ENCODE peak calls at places on chromosomes 7 and 10, in five cellular contexts. One of them, this sample, is unnamed.

GRCh38 chr7:106486331-106486730 is 174.6 kb downstream of the CCDC71L start:
- DNase-seq in lung: no peak
- DNase-seq in neuronal stem cell: no peak
- DNase-seq in tibial artery: no peak
- DNase-seq in fibroblast of lung: peak; percentile 96
- DNase-seq in this sample: no peak

GRCh38 chr10:78470267-78471103 is 436.8 kb downstream of the RPS24 start:
- DNase-seq in lung: no peak
- DNase-seq in neuronal stem cell: no peak
- DNase-seq in tibial artery: no peak
- DNase-seq in fibroblast of lung: peak; percentile 25
- DNase-seq in this sample: no peak

GRCh38 chr10:58511765-58512469 is 755 bp upstream of the BICC1 start:
- DNase-seq in lung: peak; percentile 31
- DNase-seq in neuronal stem cell: no peak
- DNase-seq in tibial artery: peak; percentile 65
- DNase-seq in fibroblast of lung: peak; percentile 6
- DNase-seq in this sample: peak; percentile 8

GRCh38 chr7:42025635-42026375 is 211.2 kb downstream of the GLI3 start:
- DNase-seq in lung: no peak
- DNase-seq in neuronal stem cell: no peak
- DNase-seq in tibial artery: no peak
- DNase-seq in fibroblast of lung: no peak
- DNase-seq in this sample: no peak

GRCh38 chr10:50393784-50394183 is 142.5 kb upstream of the ASAH2 start:
- DNase-seq in lung: no peak
- DNase-seq in neuronal stem cell: no peak
- DNase-seq in tibial artery: no peak
- DNase-seq in fibroblast of lung: peak; percentile 79
- DNase-seq in this sample: no peak

GRCh38 chr10:50610364-50610763 is 13.4 kb downstream of the SGMS1 start:
- DNase-seq in lung: no peak
- DNase-seq in neuronal stem cell: no peak
- DNase-seq in tibial artery: no peak
- DNase-seq in fibroblast of lung: no peak
- DNase-seq in this sample: no peak

GRCh38 chr7:150325110-150325611 is 1.8 kb upstream of the ACTR3C start:
- DNase-seq in lung: peak; percentile 55
- DNase-seq in neuronal stem cell: no peak
- DNase-seq in tibial artery: no peak
- DNase-seq in fibroblast of lung: peak; percentile 77
- DNase-seq in this sample: no peak

GRCh38 chr7:97858221-97858620 is 14.0 kb downstream of the ASNS start:
- DNase-seq in lung: no peak
- DNase-seq in neuronal stem cell: no peak
- DNase-seq in tibial artery: no peak
- DNase-seq in fibroblast of lung: no peak
- DNase-seq in this sample: no peak

GRCh38 chr10:74738985-74739567 is 87.3 kb upstream of the KAT6B start:
- DNase-seq in lung: no peak
- DNase-seq in neuronal stem cell: no peak
- DNase-seq in tibial artery: no peak
- DNase-seq in fibroblast of lung: peak; percentile 3
- DNase-seq in this sample: no peak

GRCh38 chr10:131264110-131264788 is 47.3 kb downstream of the TCERG1L start:
- DNase-seq in lung: no peak
- DNase-seq in neuronal stem cell: no peak
- DNase-seq in tibial artery: peak; percentile 31
- DNase-seq in fibroblast of lung: no peak
- DNase-seq in this sample: no peak

GRCh38 chr7:84665339-84665738 is 470.8 kb upstream of the SEMA3A start:
- DNase-seq in lung: no peak
- DNase-seq in neuronal stem cell: no peak
- DNase-seq in tibial artery: no peak
- DNase-seq in fibroblast of lung: no peak
- DNase-seq in this sample: no peak

GRCh38 chr10:131148270-131148669 is 163.3 kb downstream of the TCERG1L start:
- DNase-seq in lung: no peak
- DNase-seq in neuronal stem cell: no peak
- DNase-seq in tibial artery: no peak
- DNase-seq in fibroblast of lung: no peak
- DNase-seq in this sample: no peak

GRCh38 chr10:20369863-20370736 is 527.0 kb downstream of the NEBL start:
- DNase-seq in lung: no peak
- DNase-seq in neuronal stem cell: no peak
- DNase-seq in tibial artery: no peak
- DNase-seq in fibroblast of lung: no peak
- DNase-seq in this sample: no peak

GRCh38 chr7:29607889-29608288 is 44.3 kb downstream of the PRR15 start:
- DNase-seq in lung: no peak
- DNase-seq in neuronal stem cell: no peak
- DNase-seq in tibial artery: no peak
- DNase-seq in fibroblast of lung: peak; percentile 78
- DNase-seq in this sample: no peak

GRCh38 chr7:155362380-155363145 is 64.9 kb downstream of the INSIG1 start:
- DNase-seq in lung: no peak
- DNase-seq in neuronal stem cell: no peak
- DNase-seq in tibial artery: peak; percentile 21
- DNase-seq in fibroblast of lung: no peak
- DNase-seq in this sample: no peak

GRCh38 chr7:155361947-155362346 is 64.3 kb downstream of the INSIG1 start:
- DNase-seq in lung: no peak
- DNase-seq in neuronal stem cell: no peak
- DNase-seq in tibial artery: no peak
- DNase-seq in fibroblast of lung: no peak
- DNase-seq in this sample: no peak

GRCh38 chr7:155365146-155365874 is 67.6 kb downstream of the INSIG1 start:
- DNase-seq in lung: no peak
- DNase-seq in neuronal stem cell: no peak
- DNase-seq in tibial artery: peak; percentile 28
- DNase-seq in fibroblast of lung: no peak
- DNase-seq in this sample: no peak

GRCh38 chr7:155363146-155363539 is 65.5 kb downstream of the INSIG1 start:
- DNase-seq in lung: no peak
- DNase-seq in neuronal stem cell: no peak
- DNase-seq in tibial artery: peak; percentile 9
- DNase-seq in fibroblast of lung: no peak
- DNase-seq in this sample: no peak

DNA sequence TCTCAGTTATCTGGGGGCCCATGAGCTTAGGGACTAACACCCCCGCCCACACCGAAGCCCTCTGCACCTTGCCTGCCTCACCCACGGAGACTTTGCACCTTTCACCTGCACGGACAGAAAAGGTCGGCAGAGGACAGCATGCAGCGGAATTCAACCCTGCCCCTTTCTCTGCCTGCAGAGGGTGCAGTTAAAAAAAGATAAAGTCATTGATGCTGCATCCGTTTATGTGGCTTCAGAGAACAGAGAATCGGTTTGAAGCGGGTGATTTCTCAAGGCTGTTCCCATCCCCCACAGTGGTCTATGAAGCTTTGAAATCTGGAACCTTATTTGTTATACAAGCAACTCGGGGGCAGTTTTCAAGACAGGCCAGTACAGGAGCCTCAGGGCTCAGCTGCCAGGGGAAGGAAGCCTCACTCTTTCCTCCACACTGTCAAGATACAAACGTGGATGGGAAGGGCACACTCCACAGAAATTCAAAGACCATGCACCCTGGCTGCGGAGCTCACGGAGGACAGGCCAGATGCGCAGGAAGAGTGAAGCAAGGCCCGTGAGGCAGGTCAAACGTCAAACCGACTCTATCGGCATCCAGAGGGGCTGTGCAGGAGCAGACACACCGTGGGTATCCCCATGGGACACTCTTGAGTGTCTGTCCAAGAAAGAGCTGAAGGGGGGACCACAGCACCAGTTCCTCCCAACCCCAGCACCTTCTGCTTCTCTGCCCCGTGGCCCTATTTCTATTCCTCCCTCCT is 66.3 kb downstream of the INSIG1 start:
- DNase-seq in lung: no peak
- DNase-seq in neuronal stem cell: no peak
- DNase-seq in tibial artery: peak; percentile 51
- DNase-seq in fibroblast of lung: no peak
- DNase-seq in this sample: no peak
- H3K27me3 ChIP-seq in lung: peaks cover 8% of the 10 kb centered on the region
- H3K27me3 ChIP-seq in neuronal stem cell: peaks cover 3% of the 10 kb centered on the region
- H3K27me3 ChIP-seq in tibial artery: peaks cover 65% of the 10 kb centered on the region
- H3K27me3 ChIP-seq in fibroblast of lung: no peaks in the 10 kb centered on the region
- H3K27me3 ChIP-seq in this sample: no peaks in the 10 kb centered on the region

GRCh38 chr7:24501452-24502134 is 71.7 kb upstream of the PALS2 start:
- DNase-seq in lung: no peak
- DNase-seq in neuronal stem cell: no peak
- DNase-seq in tibial artery: no peak
- DNase-seq in fibroblast of lung: no peak
- DNase-seq in this sample: no peak
- H3K4me3 ChIP-seq in lung: no peak overlapping the region
- H3K4me3 ChIP-seq in neuronal stem cell: no peak overlapping the region
- H3K4me3 ChIP-seq in tibial artery: no peak overlapping the region
- H3K4me3 ChIP-seq in fibroblast of lung: no peak overlapping the region
- H3K4me3 ChIP-seq in this sample: no peak overlapping the region

DNA sequence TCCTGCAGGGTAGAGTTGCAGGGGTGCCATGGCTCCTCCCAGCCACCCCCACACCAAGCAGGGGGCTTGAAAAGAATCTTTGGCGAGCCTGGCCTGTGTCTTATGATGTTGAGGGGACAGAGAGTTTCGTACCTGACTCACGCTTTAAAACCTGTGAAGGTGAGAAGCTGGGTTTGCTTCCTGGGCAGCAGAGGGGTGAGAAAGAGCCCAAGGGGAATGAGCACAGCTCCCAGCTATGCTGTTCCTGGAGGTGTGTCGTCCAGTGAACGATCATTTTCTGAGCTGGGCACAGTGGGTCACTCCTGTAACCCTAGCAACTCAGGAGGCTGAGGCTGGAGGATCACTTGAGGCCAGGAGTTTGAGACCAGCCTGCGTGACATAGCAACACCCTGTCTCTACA is 13.5 kb upstream of the ADRB1 start:
- DNase-seq in lung: no peak
- DNase-seq in neuronal stem cell: no peak
- DNase-seq in tibial artery: no peak
- DNase-seq in fibroblast of lung: no peak
- DNase-seq in this sample: no peak
- H3K27me3 ChIP-seq in lung: no peaks in the 10 kb centered on the region
- H3K27me3 ChIP-seq in neuronal stem cell: no peaks in the 10 kb centered on the region
- H3K27me3 ChIP-seq in tibial artery: peaks cover 6% of the 10 kb centered on the region
- H3K27me3 ChIP-seq in fibroblast of lung: no peaks in the 10 kb centered on the region
- H3K27me3 ChIP-seq in this sample: no peaks in the 10 kb centered on the region

DNA sequence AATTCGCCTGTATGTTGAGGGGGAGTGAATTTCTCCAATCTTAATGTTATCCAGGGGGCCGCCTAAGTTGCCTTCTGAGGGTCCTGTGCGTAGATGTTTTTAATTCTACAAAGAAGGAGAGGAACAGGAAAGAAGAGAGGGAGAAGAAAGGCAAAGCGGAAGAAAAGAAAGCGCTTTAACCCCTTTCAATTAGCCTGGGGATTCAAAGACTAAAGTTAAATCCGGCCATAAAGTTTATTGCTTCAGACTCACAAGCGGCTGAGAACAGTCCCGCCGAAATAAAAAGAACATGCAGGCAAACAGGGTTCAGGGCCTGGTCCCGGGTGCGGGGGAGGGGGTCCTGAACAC is 4.5 kb downstream of the HOXA5 start:
- DNase-seq in lung: no peak
- DNase-seq in neuronal stem cell: no peak
- DNase-seq in tibial artery: no peak
- DNase-seq in fibroblast of lung: no peak
- DNase-seq in this sample: no peak
- H3K4me3 ChIP-seq in lung: no peak overlapping the region
- H3K4me3 ChIP-seq in neuronal stem cell: no peak overlapping the region
- H3K4me3 ChIP-seq in tibial artery: no peak overlapping the region
- H3K4me3 ChIP-seq in fibroblast of lung: peak overlapping the region; percentile 92
- H3K4me3 ChIP-seq in this sample: no peak overlapping the region

GRCh38 chr10:92800122-92800521 is 48.2 kb upstream of the EXOC6 start:
- DNase-seq in lung: no peak
- DNase-seq in neuronal stem cell: no peak
- DNase-seq in tibial artery: no peak
- DNase-seq in fibroblast of lung: no peak
- DNase-seq in this sample: no peak
- H3K27me3 ChIP-seq in lung: no peaks in the 10 kb centered on the region
- H3K27me3 ChIP-seq in neuronal stem cell: no peaks in the 10 kb centered on the region
- H3K27me3 ChIP-seq in tibial artery: no peaks in the 10 kb centered on the region
- H3K27me3 ChIP-seq in fibroblast of lung: no peaks in the 10 kb centered on the region
- H3K27me3 ChIP-seq in this sample: no peaks in the 10 kb centered on the region

DNA sequence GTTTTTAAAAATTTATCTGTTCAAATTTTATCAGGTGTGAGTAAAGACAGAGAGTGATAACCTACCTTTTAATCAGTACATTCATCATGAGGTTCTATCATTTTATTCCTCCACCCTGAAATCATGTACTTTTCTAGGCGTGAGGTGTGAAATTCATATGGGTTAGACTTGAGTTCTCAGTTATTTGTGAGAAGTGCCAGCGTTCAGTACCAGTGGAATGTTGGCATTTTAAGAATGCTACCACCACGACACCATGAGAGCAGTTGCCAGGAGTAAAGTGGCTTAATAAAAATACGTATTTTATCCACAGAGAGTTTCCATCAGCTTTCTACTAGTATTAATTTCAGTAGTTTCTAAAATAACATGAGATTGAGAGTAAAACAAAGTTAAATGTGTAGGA is 104.1 kb upstream of the FERD3L start:
- DNase-seq in lung: no peak
- DNase-seq in neuronal stem cell: no peak
- DNase-seq in tibial artery: no peak
- DNase-seq in fibroblast of lung: peak; percentile 36
- DNase-seq in this sample: no peak
- H3K4me3 ChIP-seq in lung: no peak overlapping the region
- H3K4me3 ChIP-seq in neuronal stem cell: no peak overlapping the region
- H3K4me3 ChIP-seq in tibial artery: no peak overlapping the region
- H3K4me3 ChIP-seq in fibroblast of lung: no peak overlapping the region
- H3K4me3 ChIP-seq in this sample: no peak overlapping the region

DNA sequence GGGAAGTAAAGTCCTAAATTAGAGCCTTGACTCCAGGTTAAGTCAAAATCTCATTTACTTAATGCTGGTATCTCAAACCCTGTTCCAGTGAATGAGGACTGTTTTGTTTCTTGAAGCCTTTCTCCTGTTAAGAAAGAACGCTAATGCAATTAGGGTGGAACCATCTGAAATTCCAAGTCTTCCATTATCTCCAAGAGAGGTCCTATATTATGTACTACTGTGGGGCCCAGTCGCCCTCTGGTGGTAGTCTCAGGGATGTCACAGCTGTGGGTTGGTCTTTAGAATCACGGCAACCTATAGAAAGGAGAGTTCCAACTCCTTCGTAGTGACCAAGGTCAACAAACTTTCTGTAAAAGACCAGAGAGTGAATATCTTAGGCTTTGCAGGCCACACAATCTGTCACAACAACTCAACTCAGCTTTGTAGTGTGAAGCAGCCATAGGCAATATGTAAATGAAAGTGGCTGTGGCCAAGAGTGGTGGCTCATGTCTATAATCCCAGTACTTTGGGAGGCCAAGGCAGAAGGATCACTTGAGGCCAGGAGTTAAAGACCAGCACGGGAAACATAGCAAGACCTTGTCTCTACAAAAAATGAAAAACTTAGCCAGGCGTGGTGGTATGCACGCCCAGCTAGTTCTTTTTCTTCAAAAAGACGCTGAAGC is 9.3 kb downstream of the RPP38 start:
- DNase-seq in lung: peak; percentile 66
- DNase-seq in neuronal stem cell: peak; percentile 70
- DNase-seq in tibial artery: peak; percentile 80
- DNase-seq in fibroblast of lung: peak; percentile 41
- DNase-seq in this sample: peak; percentile 68
- H3K27me3 ChIP-seq in lung: no peaks in the 10 kb centered on the region
- H3K27me3 ChIP-seq in neuronal stem cell: no peaks in the 10 kb centered on the region
- H3K27me3 ChIP-seq in tibial artery: no peaks in the 10 kb centered on the region
- H3K27me3 ChIP-seq in fibroblast of lung: no peaks in the 10 kb centered on the region
- H3K27me3 ChIP-seq in this sample: no peaks in the 10 kb centered on the region

This sample was measured in WERI-Rb-1.